ENCODE peak calls at places on chromosomes 7 and 10, in eight cellular contexts. Q is A549; Z is central memory CD4-positive, alpha-beta T cell; C is astrocyte; F is fibroblast of pulmonary artery; R is GM23248; N is choroid plexus epithelial cell; V is GM03348. P is an unnamed sample.

GRCh38 chr7:55158541-55158940 is 139.7 kb downstream of the EGFR start:
- DNase-seq in V (peak; percentile 41), N (peak; percentile 67), Q (no peak), F (peak; percentile 28), Z (no peak), C (peak; percentile 81), R (peak; percentile 54), P (no peak)

GRCh38 chr7:133358728-133359127 is 105.8 kb downstream of the EXOC4 start:
- DNase-seq in Q (no peak), R (peak; percentile 67), V (peak; percentile 39), F (peak; percentile 42), C (peak; percentile 31), N (peak; percentile 65), Z (no peak), P (no peak)

GRCh38 chr10:103979530-103979929 is 12.6 kb downstream of the SLK start:
- DNase-seq in Z (no peak), N (no peak), C (no peak), Q (no peak), F (no peak), R (no peak), V (no peak), P (no peak)

GRCh38 chr7:36600314-36600682 is 124.0 kb downstream of the AOAH start:
- DNase-seq in Q (no peak), F (no peak), Z (no peak), C (no peak), V (no peak), R (no peak), N (no peak), P (no peak)

GRCh38 chr7:938546-939185 is 15.8 kb downstream of the ADAP1 start:
- DNase-seq in Q (no peak), C (no peak), Z (no peak), V (no peak), N (no peak), F (no peak), R (no peak), P (no peak)

GRCh38 chr10:3656214-3656613 is 128.8 kb downstream of the KLF6 start:
- DNase-seq in C (no peak), N (no peak), Q (no peak), R (no peak), F (no peak), V (no peak), Z (no peak), P (no peak)

GRCh38 chr10:6027929-6028328 is 34.2 kb downstream of the IL2RA start:
- DNase-seq in C (no peak), V (no peak), R (no peak), F (no peak), Z (no peak), N (no peak), Q (no peak), P (no peak)

GRCh38 chr7:35259555-35259954 is 5.7 kb upstream of the TBX20 start:
- DNase-seq in Q (no peak), R (no peak), N (no peak), V (no peak), C (no peak), Z (no peak), F (peak; percentile 58), P (no peak)

GRCh38 chr7:103803631-103804030 is 185.8 kb downstream of the RELN start:
- DNase-seq in R (no peak), C (no peak), V (no peak), F (no peak), Z (no peak), Q (no peak), N (no peak), P (no peak)

GRCh38 chr7:30371321-30371720 is 86.9 kb downstream of the ZNRF2 start:
- DNase-seq in Q (no peak), V (no peak), R (no peak), C (no peak), N (no peak), Z (no peak), F (no peak), P (no peak)

GRCh38 chr7:110003827-110004226 is 1087.1 kb upstream of the LRRN3 start:
- DNase-seq in C (no peak), R (no peak), Z (no peak), Q (no peak), V (no peak), N (peak; percentile 2), F (no peak), P (no peak)

GRCh38 chr7:77908664-77909063 is 110.1 kb downstream of the PHTF2 start:
- DNase-seq in Z (no peak), N (no peak), C (no peak), V (no peak), R (no peak), F (no peak), Q (no peak), P (no peak)

GRCh38 chr10:133235265-133235664 is 2.4 kb upstream of the VENTX start:
- DNase-seq in F (no peak), V (no peak), Q (no peak), R (no peak), Z (no peak), N (no peak), C (no peak), P (no peak)

GRCh38 chr7:7972128-7972527 is 3.5 kb downstream of the GLCCI1 start:
- DNase-seq in F (no peak), Q (no peak), Z (no peak), R (no peak), N (no peak), C (peak; percentile 30), V (no peak), P (no peak)

GRCh38 chr10:77849039-77849664 is 77.4 kb downstream of the DLG5 start:
- DNase-seq in Z (no peak), V (no peak), R (no peak), C (no peak), N (peak; percentile 64), Q (no peak), F (no peak), P (peak; percentile 3)

GRCh38 chr10:113499066-113499465 is 53.8 kb upstream of the HABP2 start:
- DNase-seq in N (peak; percentile 19), Z (no peak), F (no peak), C (no peak), R (peak; percentile 53), V (peak; percentile 39), Q (no peak), P (no peak)

P was measured in NCI-H1436.